ENCODE peak calls at places on chromosome 12, in seven cellular contexts. S is mesendoderm, B is neuronal stem cell, R is mesenchymal stem cell, A is H1, C is H9, P is trophoblast cell. D is an unnamed sample.

GRCh38 chr12:50515587-50515986 is 10.8 kb downstream of the DIP2B start:
- DNase-seq in S (peak; percentile 92), B (no peak), R (no peak), A (no peak), C (no peak), P (no peak), D (no peak)

GRCh38 chr12:10861366-10861765 is 12.1 kb upstream of the PRR4 start:
- DNase-seq in S (no peak), B (no peak), R (no peak), A (no peak), C (no peak), P (no peak), D (no peak)

GRCh38 chr12:121227294-121227693 is 17.4 kb downstream of the P2RX4 start:
- DNase-seq in S (no peak), B (no peak), R (no peak), A (no peak), C (no peak), P (peak; percentile 99), D (no peak)

GRCh38 chr12:87953257-87953860 is 75.8 kb downstream of the C12orf50 start:
- DNase-seq in S (peak; percentile 67), B (peak; percentile 36), R (peak; percentile 53), A (no peak), C (no peak), P (peak; percentile 51), D (peak; percentile 71)

GRCh38 chr12:10098762-10099161 is at the start of gene CLEC1A:
- DNase-seq in S (peak; percentile 77), B (peak; percentile 27), R (peak; percentile 43), A (peak; percentile 23), C (peak; percentile 76), P (peak; percentile 91), D (no peak)

GRCh38 chr12:64099430-64099829 is 122.7 kb downstream of the KICS2 start:
- DNase-seq in S (no peak), B (no peak), R (peak; percentile 80), A (no peak), C (no peak), P (peak; percentile 83), D (peak; percentile 96)

GRCh38 chr12:62998454-62998853 is 63.5 kb upstream of the PPM1H start:
- DNase-seq in S (peak; percentile 16), B (no peak), R (no peak), A (no peak), C (no peak), P (no peak), D (no peak)

GRCh38 chr12:4221157-4221556 is 52.4 kb upstream of the CCND2 start:
- DNase-seq in S (no peak), B (no peak), R (no peak), A (no peak), C (no peak), P (no peak), D (peak; percentile 13)

GRCh38 chr12:9810721-9811120 is 16.6 kb upstream of the KLRF1 start:
- DNase-seq in S (no peak), B (no peak), R (no peak), A (no peak), C (no peak), P (peak; percentile 4), D (no peak)

GRCh38 chr12:115798309-115798917 is 479.1 kb downstream of the MED13L start:
- DNase-seq in S (no peak), B (no peak), R (no peak), A (no peak), C (no peak), P (no peak), D (no peak)

DNA sequence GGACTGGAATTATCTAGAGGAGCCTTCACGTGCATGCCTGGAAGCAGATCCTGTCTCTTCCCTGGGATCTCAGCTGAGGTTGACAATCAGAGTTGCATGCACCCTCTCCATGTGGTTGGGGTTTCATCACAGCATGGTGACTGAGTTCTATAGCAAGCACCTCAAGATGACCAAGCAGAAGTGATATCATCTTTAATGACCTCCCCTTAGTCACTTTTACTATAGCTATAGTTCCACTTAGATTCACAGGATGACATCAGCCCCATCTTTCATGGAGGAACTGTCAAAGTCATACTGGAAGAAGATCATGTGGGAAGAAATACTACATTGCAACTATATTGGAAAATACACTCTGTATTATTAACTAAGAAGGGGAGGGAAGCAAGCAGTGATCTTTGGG is 105.8 kb upstream of the ATXN7L3B start:
- DNase-seq in S (no peak), B (no peak), R (peak; percentile 36), A (no peak), C (no peak), P (no peak), D (no peak)
- H4K8ac ChIP-seq in S (no peak overlapping the region), B (no peak overlapping the region), R (no peak overlapping the region), A (no peak overlapping the region), C (no peak overlapping the region), P (no peak overlapping the region), D (no peak overlapping the region)

GRCh38 chr12:53561590-53561953 is 54.3 kb upstream of the NPFF start:
- DNase-seq in S (no peak), B (no peak), R (peak; percentile 93), A (no peak), C (no peak), P (no peak), D (peak; percentile 92)
- H4K8ac ChIP-seq in S (no peak overlapping the region), B (no peak overlapping the region), R (no peak overlapping the region), A (no peak overlapping the region), C (no peak overlapping the region), P (no peak overlapping the region), D (no peak overlapping the region)

GRCh38 chr12:58519839-58520238 is 400.5 kb downstream of the LRIG3 start:
- DNase-seq in S (no peak), B (no peak), R (no peak), A (no peak), C (no peak), P (no peak), D (no peak)
- H4K8ac ChIP-seq in S (no peak overlapping the region), B (no peak overlapping the region), R (no peak overlapping the region), A (no peak overlapping the region), C (no peak overlapping the region), P (no peak overlapping the region), D (no peak overlapping the region)

GRCh38 chr12:54370218-54370730 is 6.0 kb upstream of the GPR84 start:
- DNase-seq in S (peak; percentile 92), B (no peak), R (peak; percentile 85), A (peak; percentile 66), C (peak; percentile 94), P (peak; percentile 89), D (peak; percentile 77)

GRCh38 chr12:54373619-54374554 is 9.6 kb upstream of the GPR84 start:
- DNase-seq in S (no peak), B (no peak), R (no peak), A (no peak), C (no peak), P (no peak), D (no peak)

GRCh38 chr12:54369597-54370217 is 5.4 kb upstream of the GPR84 start:
- DNase-seq in S (no peak), B (no peak), R (no peak), A (no peak), C (peak; percentile 51), P (no peak), D (no peak)

GRCh38 chr12:54372113-54372806 is 8.0 kb upstream of the GPR84 start:
- DNase-seq in S (no peak), B (no peak), R (no peak), A (no peak), C (no peak), P (no peak), D (no peak)

DNA sequence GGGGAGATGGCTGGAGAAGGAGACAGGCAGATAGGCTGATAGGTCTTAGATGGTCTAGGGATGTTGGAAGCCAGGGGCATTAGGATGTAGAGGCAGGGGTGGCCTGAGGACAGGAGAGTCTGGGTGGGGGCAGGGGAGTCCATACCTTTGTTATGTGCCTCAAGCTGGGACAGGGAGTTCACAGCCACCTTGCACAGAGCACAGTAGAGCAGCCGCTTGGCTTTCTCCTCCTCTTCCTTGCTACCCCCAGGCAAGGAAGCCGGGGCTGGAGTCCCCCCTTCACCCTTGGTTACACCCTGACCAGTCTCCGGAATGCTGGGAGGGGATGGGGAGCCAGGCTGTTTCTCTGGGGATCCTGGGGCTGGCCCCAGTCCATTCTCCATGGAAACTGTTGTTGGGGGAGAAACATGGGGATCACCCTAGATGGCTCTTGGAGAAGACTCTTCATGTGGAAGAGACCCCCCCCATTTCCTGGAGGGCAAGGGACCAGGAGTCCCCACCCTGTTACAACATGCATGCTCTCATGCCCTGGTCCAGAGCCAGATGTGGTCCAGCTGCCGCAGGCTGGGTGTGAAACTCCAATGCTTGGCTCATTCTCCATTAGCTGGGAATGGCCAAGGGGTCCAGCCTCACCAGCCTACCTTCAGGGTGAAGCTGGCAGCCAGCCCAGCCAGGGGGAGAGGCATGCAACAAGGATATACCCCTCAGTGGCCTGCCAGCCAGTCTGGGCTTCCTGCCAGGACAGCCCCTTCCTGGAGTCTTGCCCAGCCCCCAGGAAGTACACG is 7.2 kb upstream of the GPR84 start:
- DNase-seq in S (no peak), B (no peak), R (no peak), A (no peak), C (no peak), P (no peak), D (no peak)
- H4K8ac ChIP-seq in S (no peak overlapping the region), B (no peak overlapping the region), R (no peak overlapping the region), A (no peak overlapping the region), C (no peak overlapping the region), P (peak overlapping the region; percentile 22), D (no peak overlapping the region)

DNA sequence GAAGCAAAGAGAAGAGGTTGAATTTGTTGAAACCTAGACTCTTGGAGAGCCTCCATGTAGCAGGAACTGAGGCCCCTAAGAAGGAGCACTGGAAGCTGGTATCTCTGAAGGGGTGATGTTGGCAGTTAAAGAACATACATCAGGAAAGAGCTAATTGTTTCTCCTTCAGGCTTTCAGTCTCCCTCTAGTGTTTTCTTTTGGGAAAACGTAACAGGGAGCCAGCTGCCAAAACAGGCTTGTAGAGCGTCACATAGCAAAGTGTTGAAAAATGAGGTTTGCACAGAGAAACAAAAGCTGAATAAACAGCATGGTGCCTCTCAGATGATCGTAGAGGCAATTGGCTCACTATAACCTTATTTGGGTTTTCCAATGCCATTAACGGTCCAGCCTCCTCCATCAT is 46.9 kb upstream of the CAND1 start:
- DNase-seq in S (peak; percentile 65), B (no peak), R (peak; percentile 7), A (no peak), C (no peak), P (peak; percentile 60), D (peak; percentile 10)
- H4K8ac ChIP-seq in S (no peak overlapping the region), B (no peak overlapping the region), R (no peak overlapping the region), A (no peak overlapping the region), C (no peak overlapping the region), P (no peak overlapping the region), D (no peak overlapping the region)

DNA sequence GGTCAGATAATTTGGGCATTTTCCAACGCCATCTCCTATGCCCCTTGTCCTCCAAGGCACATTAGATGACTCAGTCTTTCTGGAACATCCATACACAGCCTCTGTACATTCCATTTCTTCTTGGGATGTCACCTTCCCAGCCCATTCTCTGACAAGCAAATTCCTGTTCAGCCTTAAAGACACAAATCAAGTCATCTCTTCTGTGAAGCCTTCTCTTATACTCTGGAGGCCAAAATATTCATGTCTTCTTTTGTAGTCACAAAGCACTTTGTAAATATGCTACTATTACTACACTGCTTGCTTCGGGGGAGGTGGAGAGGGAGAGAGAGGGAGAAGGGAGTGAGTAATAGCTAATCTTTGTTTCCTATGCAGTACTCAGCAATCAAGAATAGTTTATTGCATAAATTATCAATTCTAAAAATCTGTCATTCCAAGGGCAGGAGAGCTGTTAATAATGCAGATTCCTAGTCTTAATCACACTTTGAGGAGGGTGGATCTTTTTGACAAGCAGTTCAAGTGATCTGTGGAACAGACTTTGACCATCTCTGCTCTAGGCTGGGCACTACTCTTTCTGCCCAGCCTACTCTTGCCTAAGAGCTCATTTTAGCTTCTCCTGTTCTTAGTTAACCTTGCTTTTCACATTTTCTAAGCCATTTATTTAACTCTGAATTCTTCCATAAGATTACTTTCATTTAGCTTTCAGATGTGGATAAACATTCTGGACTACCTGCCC is 27.9 kb downstream of the KCNMB4 start:
- DNase-seq in S (no peak), B (no peak), R (peak; percentile 40), A (no peak), C (no peak), P (peak; percentile 84), D (peak; percentile 11)
- H4K8ac ChIP-seq in S (no peak overlapping the region), B (no peak overlapping the region), R (no peak overlapping the region), A (no peak overlapping the region), C (no peak overlapping the region), P (no peak overlapping the region), D (no peak overlapping the region)

D was measured in IMR-90.